ENCODE peak calls at places on chromosomes 13 and 19, in nine cellular contexts. I is heart left ventricle, E is lower leg skin, H is stomach, L is NB4, N is uterus, Y is body of pancreas, C is K562, W is ovary. U is an unnamed sample.

GRCh38 chr19:19064811-19065745 is 1.3 kb downstream of the SLC25A42 start:
- DNase-seq in I (no peak), E (no peak), H (no peak), L (peak), N (no peak), Y (peak), C (peak), W (no peak), U (peak)

GRCh38 chr19:10173527-10173926 is 21.2 kb downstream of the DNMT1 start:
- DNase-seq in I (no peak), E (no peak), H (no peak), L (peak), N (no peak), Y (no peak), C (no peak), W (no peak), U (no peak)

GRCh38 chr19:43624933-43625332 is 5.5 kb upstream of the ZNF428 start:
- DNase-seq in I (peak), E (peak), H (peak), L (peak), N (no peak), Y (peak), C (peak), W (no peak), U (peak)

GRCh38 chr19:35027851-35028599 is 2.2 kb upstream of the SCN1B start:
- DNase-seq in I (no peak), E (no peak), H (no peak), L (no peak), N (no peak), Y (no peak), C (no peak), W (no peak), U (no peak)

GRCh38 chr13:26895808-26896466 is 135.4 kb upstream of the GPR12 start:
- DNase-seq in I (no peak), E (peak), H (no peak), L (no peak), N (no peak), Y (no peak), C (no peak), W (no peak), U (no peak)

GRCh38 chr13:89307278-89307677 is 1636.1 kb downstream of the SLITRK5 start:
- DNase-seq in I (no peak), E (no peak), H (no peak), L (no peak), N (no peak), Y (no peak), C (no peak), W (no peak), U (no peak)

GRCh38 chr13:41222259-41222852 is 28.0 kb upstream of the KBTBD7 start:
- DNase-seq in I (peak), E (no peak), H (peak), L (peak), N (peak), Y (peak), C (peak), W (no peak), U (no peak)

GRCh38 chr19:15577184-15577771 is 37.7 kb upstream of the CYP4F8 start:
- DNase-seq in I (no peak), E (peak), H (no peak), L (no peak), N (no peak), Y (no peak), C (no peak), W (no peak), U (no peak)

GRCh38 chr19:33654840-33655508 is 33.2 kb downstream of the CHST8 start:
- DNase-seq in I (no peak), E (peak), H (peak), L (no peak), N (no peak), Y (no peak), C (no peak), W (no peak), U (peak)

GRCh38 chr19:35346193-35347052 is 1.3 kb upstream of the FFAR1 start:
- DNase-seq in I (no peak), E (peak), H (peak), L (no peak), N (no peak), Y (no peak), C (peak), W (no peak), U (peak)

GRCh38 chr19:10812196-10812595 is 23.8 kb downstream of the TMED1 start:
- DNase-seq in I (no peak), E (no peak), H (no peak), L (peak), N (no peak), Y (no peak), C (no peak), W (no peak), U (no peak)

GRCh38 chr13:38900188-38900587 is 90.4 kb downstream of the STOML3 start:
- DNase-seq in I (no peak), E (no peak), H (no peak), L (peak), N (no peak), Y (no peak), C (peak), W (no peak), U (no peak)

GRCh38 chr13:84130739-84131138 is 248.5 kb upstream of the SLITRK1 start:
- DNase-seq in I (no peak), E (no peak), H (no peak), L (no peak), N (no peak), Y (no peak), C (no peak), W (no peak), U (no peak)

GRCh38 chr13:75857291-75857690 is 221.2 kb downstream of the LMO7 start:
- DNase-seq in I (no peak), E (no peak), H (no peak), L (no peak), N (no peak), Y (no peak), C (no peak), W (no peak), U (no peak)

GRCh38 chr19:28554321-28555091 is 658.4 kb downstream of the UQCRFS1 start:
- DNase-seq in I (no peak), E (no peak), H (no peak), L (no peak), N (no peak), Y (no peak), C (no peak), W (no peak), U (no peak)

GRCh38 chr19:40974633-40975037 is 16.4 kb upstream of the CYP2B6 start:
- DNase-seq in I (peak), E (peak), H (peak), L (peak), N (peak), Y (peak), C (peak), W (peak), U (peak)

GRCh38 chr19:1247747-1248453 is 483 bp upstream of the MIDN start:
- DNase-seq in I (peak), E (peak), H (peak), L (peak), N (peak), Y (peak), C (peak), W (peak), U (peak)

GRCh38 chr13:77310579-77311279 is 16.2 kb downstream of the MYCBP2 start:
- DNase-seq in I (no peak), E (no peak), H (no peak), L (no peak), N (no peak), Y (no peak), C (no peak), W (no peak), U (no peak)

GRCh38 chr13:19985219-19985556 is 26.7 kb downstream of the ZMYM2 start:
- DNase-seq in I (no peak), E (no peak), H (no peak), L (no peak), N (no peak), Y (no peak), C (no peak), W (no peak), U (no peak)

GRCh38 chr13:25114220-25114619 is 18.3 kb downstream of the PABPC3 start:
- DNase-seq in I (peak), E (peak), H (peak), L (peak), N (no peak), Y (peak), C (peak), W (no peak), U (no peak)

GRCh38 chr19:18385675-18386542 is at the start of gene GDF15:
- DNase-seq in I (peak), E (peak), H (peak), L (peak), N (peak), Y (peak), C (peak), W (peak), U (peak)

GRCh38 chr19:19817357-19817756 is 4.2 kb downstream of the ZNF506 start:
- DNase-seq in I (no peak), E (no peak), H (no peak), L (no peak), N (no peak), Y (no peak), C (no peak), W (no peak), U (no peak)

GRCh38 chr13:48504606-48505369 is 28.1 kb downstream of the RCBTB2 start:
- DNase-seq in I (no peak), E (no peak), H (no peak), L (peak), N (no peak), Y (no peak), C (no peak), W (no peak), U (no peak)

GRCh38 chr19:42172261-42172660 is 40.0 kb upstream of the POU2F2 start:
- DNase-seq in I (no peak), E (no peak), H (no peak), L (no peak), N (no peak), Y (no peak), C (no peak), W (no peak), U (no peak)

GRCh38 chr13:44952671-44953070 is 36.6 kb downstream of the NUFIP1 start:
- DNase-seq in I (no peak), E (no peak), H (no peak), L (no peak), N (no peak), Y (no peak), C (no peak), W (no peak), U (no peak)

GRCh38 chr13:50408068-50408467 is 392.8 kb downstream of the KCNRG start:
- DNase-seq in I (no peak), E (no peak), H (no peak), L (no peak), N (no peak), Y (no peak), C (no peak), W (no peak), U (no peak)

GRCh38 chr19:12749938-12750521 is 1.6 kb upstream of the BEST2 start:
- DNase-seq in I (no peak), E (no peak), H (no peak), L (peak), N (no peak), Y (no peak), C (no peak), W (no peak), U (no peak)

GRCh38 chr19:44640518-44640917 is 3.2 kb upstream of the PVR start:
- DNase-seq in I (no peak), E (no peak), H (no peak), L (no peak), N (no peak), Y (no peak), C (no peak), W (no peak), U (no peak)

GRCh38 chr13:59880468-59880867 is 283.3 kb downstream of the DIAPH3 start:
- DNase-seq in I (no peak), E (no peak), H (no peak), L (no peak), N (no peak), Y (no peak), C (no peak), W (no peak), U (no peak)

GRCh38 chr13:80341771-80342271 is 895 bp upstream of the SPRY2 start:
- DNase-seq in I (peak), E (peak), H (no peak), L (peak), N (peak), Y (peak), C (peak), W (peak), U (peak)

GRCh38 chr19:13055213-13056051 is 47.2 kb downstream of the LYL1 start:
- DNase-seq in I (peak), E (peak), H (peak), L (no peak), N (peak), Y (peak), C (no peak), W (peak), U (no peak)

GRCh38 chr13:43522788-43523187 is 264.0 kb downstream of the ENOX1 start:
- DNase-seq in I (no peak), E (no peak), H (no peak), L (no peak), N (no peak), Y (no peak), C (no peak), W (no peak), U (no peak)

GRCh38 chr19:1624458-1624857 is 19.2 kb upstream of the UQCR11 start:
- DNase-seq in I (peak), E (no peak), H (peak), L (peak), N (peak), Y (peak), C (peak), W (no peak), U (peak)

GRCh38 chr19:54158812-54159351 is 639 bp downstream of the LENG1 start:
- DNase-seq in I (no peak), E (no peak), H (no peak), L (peak), N (no peak), Y (no peak), C (no peak), W (no peak), U (no peak)

GRCh38 chr19:45773384-45773783 is 4.3 kb upstream of the SIX5 start:
- DNase-seq in I (no peak), E (no peak), H (peak), L (no peak), N (no peak), Y (peak), C (no peak), W (no peak), U (no peak)

GRCh38 chr13:110637747-110638146 is 22.4 kb downstream of the NAXD start:
- DNase-seq in I (no peak), E (no peak), H (no peak), L (no peak), N (no peak), Y (no peak), C (no peak), W (no peak), U (no peak)

GRCh38 chr13:110638253-110638652 is 22.9 kb downstream of the NAXD start:
- DNase-seq in I (no peak), E (no peak), H (no peak), L (no peak), N (no peak), Y (no peak), C (no peak), W (no peak), U (no peak)

GRCh38 chr13:110639935-110640334 is 24.6 kb downstream of the NAXD start:
- DNase-seq in I (no peak), E (no peak), H (no peak), L (no peak), N (no peak), Y (no peak), C (no peak), W (no peak), U (peak)

GRCh38 chr13:110640591-110641029 is 25.3 kb downstream of the NAXD start:
- DNase-seq in I (peak), E (no peak), H (peak), L (no peak), N (no peak), Y (no peak), C (no peak), W (peak), U (peak)

DNA sequence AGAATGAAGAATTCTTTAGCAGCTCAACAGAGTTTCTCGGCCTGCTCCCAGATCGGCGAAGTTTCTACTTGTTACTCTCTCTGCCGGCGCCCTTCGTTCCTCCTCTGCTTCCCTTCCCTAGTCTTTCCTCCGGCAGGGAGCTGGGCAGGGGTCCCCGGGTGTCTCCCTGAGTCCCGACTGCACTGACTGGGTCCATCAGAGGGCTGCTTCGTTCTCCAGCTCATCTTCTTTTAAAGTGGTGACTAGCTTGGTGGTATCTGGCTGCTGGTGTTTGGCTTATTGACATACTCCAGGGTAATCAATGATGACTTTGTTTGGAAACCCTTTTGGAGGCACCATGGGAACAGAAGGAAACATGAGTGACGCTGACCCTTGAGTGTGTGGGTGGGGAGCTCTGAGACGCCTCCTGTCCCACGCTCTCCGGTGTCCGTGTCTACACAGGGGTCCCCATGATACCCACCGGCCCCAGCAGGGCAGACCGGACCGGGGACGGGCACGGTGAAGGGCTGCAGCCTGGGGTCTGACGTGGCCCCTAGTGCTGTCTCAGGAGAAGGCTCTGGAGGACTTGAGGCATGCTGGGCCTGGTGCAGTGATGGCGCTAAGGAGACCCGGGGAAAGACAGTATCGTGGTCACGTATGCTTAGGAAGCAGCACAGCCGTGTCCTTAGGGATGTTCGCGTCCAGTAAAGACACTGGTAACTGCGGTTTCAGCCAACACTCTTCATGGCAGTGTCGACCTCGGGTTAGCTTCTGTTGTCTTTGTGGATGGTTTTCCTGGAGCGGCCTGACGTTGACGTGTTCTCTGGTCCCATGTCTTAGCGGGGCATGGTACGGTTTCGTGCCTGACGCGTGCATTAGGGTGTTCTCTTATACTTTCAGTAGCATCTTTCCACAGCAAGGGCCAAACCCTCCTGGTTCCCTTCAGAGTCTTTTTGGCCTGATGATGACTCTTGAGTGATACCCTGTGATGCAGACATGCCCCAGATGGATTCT is 23.8 kb downstream of the NAXD start:
- DNase-seq in I (no peak), E (no peak), H (peak), L (no peak), N (no peak), Y (no peak), C (no peak), W (no peak), U (peak)
- TF ChIP-seq POLR2A in I (no peak), E (no peak), H (no peak), L (no peak), N (no peak), Y (no peak), C (no peak), W (no peak), U (no peak)

DNA sequence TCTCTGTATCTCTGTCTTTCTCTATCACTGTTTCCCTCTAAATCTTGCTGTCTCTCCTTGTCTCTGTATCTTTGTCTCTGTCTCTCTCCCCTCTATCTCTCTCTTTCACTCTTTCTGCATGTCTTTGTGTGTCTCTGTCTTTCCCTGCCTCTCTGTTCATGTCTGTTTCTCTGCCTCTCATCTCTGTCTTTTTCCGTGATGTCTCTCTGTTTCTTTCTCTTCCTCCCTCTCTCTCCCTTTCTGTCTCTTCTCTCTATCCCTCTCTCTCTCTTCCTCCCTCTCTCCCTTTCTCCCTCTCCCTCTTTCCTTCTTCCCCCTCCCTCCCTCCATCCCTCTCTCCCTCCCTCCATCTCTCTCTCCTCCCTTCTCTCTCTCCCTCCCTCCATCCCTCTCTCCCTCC is 56.7 kb upstream of the NFIC start:
- DNase-seq in I (no peak), E (no peak), H (no peak), L (no peak), N (no peak), Y (no peak), C (no peak), W (no peak), U (no peak)
- H3K4me3 ChIP-seq in I (no peak), E (no peak), H (no peak), L (no peak), N (no peak), Y (no peak), C (no peak), W (no peak), U (no peak)

GRCh38 chr19:49808762-49809154 is 4.3 kb downstream of the FUZ start:
- DNase-seq in I (peak), E (peak), H (peak), L (peak), N (peak), Y (peak), C (peak), W (peak), U (peak)
- TF ChIP-seq POLR2A in I (no peak), E (no peak), H (no peak), L (no peak), N (peak), Y (no peak), C (peak), W (peak), U (no peak)

DNA sequence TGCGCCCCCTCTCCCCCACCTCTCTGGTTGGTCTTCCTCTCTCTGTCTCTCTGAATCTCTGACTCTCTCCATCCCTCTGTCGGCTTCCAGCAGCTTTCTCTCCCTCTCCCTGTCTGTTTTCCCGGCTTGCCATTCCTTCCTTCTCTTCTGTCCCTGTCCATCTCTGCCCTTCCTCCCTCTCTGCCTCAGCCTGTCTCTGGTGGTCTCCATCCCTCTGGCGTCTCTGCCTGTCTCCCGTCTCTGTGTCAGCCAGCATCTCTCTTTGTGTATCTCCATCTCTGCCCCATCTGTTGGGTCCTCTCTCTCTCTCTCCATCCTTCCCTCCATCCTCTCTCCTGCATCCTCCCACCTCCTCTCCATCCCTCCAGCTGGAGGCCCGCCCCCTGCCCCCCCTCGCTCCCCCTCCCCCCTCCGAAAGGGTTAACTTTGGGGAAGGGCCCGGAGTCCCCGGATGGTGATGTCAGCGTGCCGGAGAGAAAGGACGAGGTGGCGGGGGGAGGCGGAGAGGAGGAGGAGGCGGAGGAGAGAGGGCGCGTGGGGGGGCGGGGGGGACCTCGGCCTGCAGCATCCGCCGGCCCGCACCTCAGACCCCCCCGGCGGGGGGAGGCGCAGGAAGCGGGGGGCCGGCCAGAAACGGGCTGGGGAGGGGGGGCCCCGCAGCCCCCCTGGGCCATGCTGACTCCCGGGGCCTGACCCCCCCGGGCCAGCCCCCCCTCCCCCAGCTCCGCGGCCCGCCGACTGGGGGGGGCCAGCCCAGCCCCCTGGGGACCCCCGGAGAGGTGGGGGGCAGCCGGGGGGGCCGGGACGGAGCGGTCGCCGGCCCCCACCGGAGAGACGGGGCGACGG is at the start of gene BRSK1:
- DNase-seq in I (peak), E (no peak), H (peak), L (no peak), N (peak), Y (peak), C (peak), W (no peak), U (no peak)
- H3K4me3 ChIP-seq in I (peak), E (no peak), H (peak), L (no peak), N (peak), Y (no peak), C (peak), W (peak), U (peak)

GRCh38 chr13:29319451-29319850 is 276.0 kb downstream of the SLC7A1 start:
- DNase-seq in I (no peak), E (no peak), H (no peak), L (no peak), N (no peak), Y (no peak), C (no peak), W (no peak), U (no peak)
- TF ChIP-seq POLR2A in I (no peak), E (no peak), H (no peak), L (no peak), N (no peak), Y (no peak), C (no peak), W (no peak), U (no peak)